ENCODE peak calls at places on chromosomes 5 and 9, in five cellular contexts. S, K, I, Y and N are unnamed samples.
A peak's percentile ranks its signal among the peaks of the same experiment; 100 is the strongest.

GRCh38 chr9:4489562-4489918 is 728 bp upstream of the SLC1A1 start:
- DNase-seq in S (no peak), K (no peak), I (no peak), Y (no peak), N (no peak)

GRCh38 chr9:87557996-87558395 is 60.3 kb downstream of the DAPK1 start:
- DNase-seq in S (no peak), K (no peak), I (no peak), Y (no peak), N (no peak)

GRCh38 chr5:95941756-95942155 is 19.9 kb downstream of the ELL2 start:
- DNase-seq in S (no peak), K (no peak), I (no peak), Y (no peak), N (no peak)

GRCh38 chr9:124216474-124217176 is 41.1 kb upstream of the NEK6 start:
- DNase-seq in S (no peak), K (peak; percentile 15), I (no peak), Y (peak; percentile 93), N (no peak)

GRCh38 chr5:134145779-134146581 is 30.8 kb downstream of the SKP1 start:
- DNase-seq in S (peak; percentile 45), K (peak; percentile 82), I (peak; percentile 34), Y (peak; percentile 48), N (no peak)

GRCh38 chr9:101176384-101176783 is 147.9 kb downstream of the PLPPR1 start:
- DNase-seq in S (no peak), K (no peak), I (no peak), Y (no peak), N (no peak)

GRCh38 chr5:4572713-4573112 is 567.4 kb upstream of the ADAMTS16 start:
- DNase-seq in S (no peak), K (no peak), I (no peak), Y (no peak), N (no peak)

GRCh38 chr9:33162721-33163311 is 4.3 kb downstream of the B4GALT1 start:
- DNase-seq in S (no peak), K (no peak), I (peak; percentile 69), Y (no peak), N (no peak)

GRCh38 chr9:71706172-71706571 is 62.1 kb downstream of the CEMIP2 start:
- DNase-seq in S (no peak), K (no peak), I (no peak), Y (no peak), N (no peak)

GRCh38 chr5:5644249-5644648 is 221.8 kb downstream of the ICE1 start:
- DNase-seq in S (no peak), K (no peak), I (no peak), Y (no peak), N (no peak)

GRCh38 chr5:14138608-14139540 is 4.3 kb upstream of the TRIO start:
- DNase-seq in S (peak; percentile 42), K (no peak), I (no peak), Y (no peak), N (no peak)

GRCh38 chr5:136805466-136805865 is 440.1 kb upstream of the TRPC7 start:
- DNase-seq in S (no peak), K (no peak), I (no peak), Y (no peak), N (no peak)

GRCh38 chr9:69198526-69199250 is 24.6 kb downstream of the TJP2 start:
- DNase-seq in S (no peak), K (no peak), I (no peak), Y (no peak), N (no peak)

GRCh38 chr5:116861097-116861496 is 286.5 kb upstream of the SEMA6A start:
- DNase-seq in S (no peak), K (no peak), I (no peak), Y (no peak), N (no peak)

GRCh38 chr9:102587231-102587630 is 407.9 kb upstream of the CYLC2 start:
- DNase-seq in S (peak; percentile 10), K (no peak), I (no peak), Y (no peak), N (no peak)

GRCh38 chr5:178624626-178625546 is 2.0 kb downstream of the CLK4 start:
- DNase-seq in S (no peak), K (no peak), I (no peak), Y (no peak), N (no peak)

GRCh38 chr9:7178729-7179128 is 421.0 kb downstream of the KDM4C start:
- DNase-seq in S (no peak), K (no peak), I (no peak), Y (no peak), N (no peak)

GRCh38 chr5:127909078-127909477 is 174.5 kb upstream of the SLC12A2 start:
- DNase-seq in S (no peak), K (no peak), I (peak; percentile 41), Y (peak; percentile 59), N (no peak)

GRCh38 chr5:55997742-55998351 is 3.1 kb upstream of the IL6ST start:
- DNase-seq in S (no peak), K (no peak), I (no peak), Y (no peak), N (no peak)

GRCh38 chr5:136677219-136677618 is 311.9 kb upstream of the TRPC7 start:
- DNase-seq in S (no peak), K (no peak), I (no peak), Y (no peak), N (no peak)

GRCh38 chr5:586751-587285 is 25.3 kb upstream of the CEP72 start:
- DNase-seq in S (no peak), K (no peak), I (no peak), Y (no peak), N (no peak)

GRCh38 chr5:169581580-169582227 is 1.9 kb upstream of the SPDL1 start:
- DNase-seq in S (peak; percentile 9), K (no peak), I (peak; percentile 68), Y (peak; percentile 59), N (no peak)

GRCh38 chr9:124110307-124110915 is 98.8 kb downstream of the LHX2 start:
- DNase-seq in S (no peak), K (peak; percentile 61), I (no peak), Y (peak; percentile 38), N (no peak)

GRCh38 chr9:76615149-76615548 is 149.1 kb upstream of the PCA3 start:
- DNase-seq in S (no peak), K (no peak), I (no peak), Y (peak; percentile 71), N (no peak)

GRCh38 chr9:135478858-135479468 is 619 bp upstream of the PPP1R26 start:
- DNase-seq in S (no peak), K (no peak), I (no peak), Y (no peak), N (no peak)

GRCh38 chr5:14267166-14267838 is 124.2 kb downstream of the TRIO start:
- DNase-seq in S (no peak), K (no peak), I (no peak), Y (no peak), N (no peak)

GRCh38 chr9:19148170-19148569 is 20.9 kb upstream of the PLIN2 start:
- DNase-seq in S (no peak), K (no peak), I (no peak), Y (no peak), N (no peak)

GRCh38 chr5:133467325-133467700 is 145.0 kb downstream of the FSTL4 start:
- DNase-seq in S (no peak), K (no peak), I (no peak), Y (no peak), N (no peak)

GRCh38 chr9:4341554-4341953 is 41.7 kb upstream of the GLIS3 start:
- DNase-seq in S (no peak), K (no peak), I (no peak), Y (no peak), N (no peak)

GRCh38 chr5:172454355-172455086 is at the start of gene SH3PXD2B:
- DNase-seq in S (peak; percentile 66), K (no peak), I (peak; percentile 42), Y (no peak), N (no peak)